ENCODE peak calls at places on chromosome 5, in five cellular contexts. G is HEK293T; M is HS-5; C is activated T-cell treated with anti-CD3 and anti-CD28 coated beads, Interleukin-2, amount 50 U/mL, for 24 hours; W is LoVo. S is an unnamed sample.

GRCh38 chr5:113922343-113922742 is 408.8 kb downstream of the YTHDC2 start:
- DNase-seq in G (no peak), W (no peak), C (no peak), M (no peak), S (peak)

GRCh38 chr5:150063638-150064037 is 22.7 kb downstream of the CSF1R start:
- DNase-seq in G (no peak), C (no peak), W (no peak), M (no peak), S (no peak)

GRCh38 chr5:93186031-93186682 is 394.9 kb downstream of the NR2F1-AS1 start:
- DNase-seq in C (no peak), W (peak), M (no peak), G (no peak), S (no peak)

GRCh38 chr5:1445313-1445894 is at the start of gene SLC6A3:
- DNase-seq in G (no peak), M (no peak), W (no peak), C (peak), S (peak)

GRCh38 chr5:25090275-25090674 is 445.5 kb upstream of the CDH10 start:
- DNase-seq in M (no peak), C (no peak), G (no peak), W (no peak), S (no peak)

GRCh38 chr5:35600591-35600990 is 17.1 kb upstream of the SPEF2 start:
- DNase-seq in G (no peak), M (no peak), W (no peak), C (no peak), S (no peak)

GRCh38 chr5:2587189-2588031 is 164.1 kb downstream of the IRX2 start:
- DNase-seq in W (no peak), G (no peak), C (no peak), M (no peak), S (no peak)

GRCh38 chr5:143554918-143555477 is 151.5 kb upstream of the NR3C1 start:
- DNase-seq in C (no peak), W (no peak), G (no peak), M (no peak), S (peak)

GRCh38 chr5:100691545-100691944 is 156.4 kb downstream of the FAM174A start:
- DNase-seq in W (no peak), M (peak), C (no peak), G (no peak), S (no peak)

GRCh38 chr5:1008451-1009358 is at the start of gene NKD2:
- DNase-seq in M (no peak), W (peak), G (peak), C (peak), S (peak)

GRCh38 chr5:180259260-180259611 is 32.6 kb downstream of the MAPK9 start:
- DNase-seq in W (no peak), G (no peak), C (no peak), M (no peak), S (no peak)

GRCh38 chr5:96597441-96598020 is 64.6 kb upstream of the CAST start:
- DNase-seq in G (no peak), W (no peak), M (no peak), C (no peak), S (no peak)

GRCh38 chr5:54249210-54250028 is 61.0 kb downstream of the ARL15 start:
- DNase-seq in M (peak), C (no peak), G (peak), W (peak), S (peak)

GRCh38 chr5:27473300-27474053 is 435.1 kb upstream of the CDH9 start:
- DNase-seq in C (no peak), G (peak), W (no peak), M (no peak), S (no peak)